ENCODE peak calls at places on chromosomes 5 and 9, in four cellular contexts. D, Z, L and U are unnamed samples.

GRCh38 chr5:178338750-178339144 is 106.1 kb upstream of the PHYKPL start:
- DNase-seq in D (no peak), Z (no peak), L (no peak), U (no peak)

GRCh38 chr9:90953200-90953599 is 151.6 kb downstream of the SYK start:
- DNase-seq in D (no peak), Z (no peak), L (no peak), U (no peak)

GRCh38 chr9:18473551-18474279 is at the start of gene ADAMTSL1:
- DNase-seq in D (no peak), Z (no peak), L (peak), U (peak)

GRCh38 chr5:83567741-83568530 is 96.4 kb downstream of the VCAN start:
- DNase-seq in D (no peak), Z (no peak), L (peak), U (no peak)

GRCh38 chr9:137604345-137605145 is 941 bp upstream of the ARRDC1 start:
- DNase-seq in D (no peak), Z (no peak), L (no peak), U (no peak)

GRCh38 chr9:17807670-17808282 is 228.9 kb downstream of the SH3GL2 start:
- DNase-seq in D (no peak), Z (no peak), L (no peak), U (no peak)

GRCh38 chr9:89218040-89218928 is 39.7 kb upstream of the SHC3 start:
- DNase-seq in D (no peak), Z (no peak), L (no peak), U (peak)

GRCh38 chr9:113918697-113919390 is 42.7 kb downstream of the ZNF618 start:
- DNase-seq in D (no peak), Z (no peak), L (no peak), U (no peak)

GRCh38 chr5:141875795-141876627 is 2.2 kb downstream of the PCDH1 start:
- DNase-seq in D (no peak), Z (peak), L (no peak), U (peak)
- TF ChIP-seq RCOR1 in D (no peak), Z (peak), L (no peak), U (no peak)

GRCh38 chr5:42887094-42887493 is 75.4 kb upstream of the SELENOP start:
- DNase-seq in D (no peak), Z (no peak), L (no peak), U (no peak)
- TF ChIP-seq RCOR1 in D (no peak), Z (no peak), L (no peak), U (no peak)

DNA sequence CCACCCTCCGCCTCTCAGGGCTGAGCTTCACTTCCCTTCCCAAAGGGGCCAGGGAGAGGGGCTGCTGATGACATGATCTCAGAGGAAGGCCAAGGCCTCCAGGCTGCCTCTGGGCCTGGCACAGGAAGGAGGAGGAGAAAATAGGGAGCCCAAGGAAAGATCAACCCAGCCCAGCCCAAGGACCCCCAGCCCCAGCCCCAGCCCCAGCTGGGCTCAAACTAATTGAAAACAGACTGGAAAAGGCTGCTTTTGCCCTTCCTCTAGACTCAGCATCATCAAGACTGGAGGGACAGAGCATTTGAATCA is 18.3 kb upstream of the KCNIP1 start:
- DNase-seq in D (no peak), Z (no peak), L (no peak), U (no peak)
- TF ChIP-seq RCOR1 in D (no peak), Z (no peak), L (no peak), U (no peak)

GRCh38 chr9:93326654-93327053 is 124.8 kb upstream of the FAM120A start:
- DNase-seq in D (no peak), Z (no peak), L (no peak), U (no peak)
- TF ChIP-seq RCOR1 in D (no peak), Z (no peak), L (no peak), U (no peak)